ENCODE peak calls at places on chromosomes 3 and 15, in six cellular contexts. Y is DMS153; D is stimulated activated CD4-positive, alpha-beta T cell treated with anti-CD3 and anti-CD28 coated beads, TNF-alpha, amount 100 ng/mL, for 24 hours; X is activated CD4-positive, alpha-beta T cell treated with anti-CD3 and anti-CD28 coated beads, Interleukin-2, amount 50 U/mL, for 24 hours; I is iris pigment epithelial cell; K is ovary. Q is an unnamed sample.

GRCh38 chr15:76209948-76210347 is 101.3 kb downstream of the ETFA start:
- DNase-seq in I (no peak), Y (no peak), K (no peak), X (no peak), D (no peak), Q (no peak)

GRCh38 chr15:85071061-85071460 is 89.4 kb downstream of the PDE8A start:
- DNase-seq in Y (no peak), X (no peak), I (no peak), D (no peak), K (no peak), Q (no peak)

GRCh38 chr15:82933576-82933975 is 18.9 kb downstream of the HOMER2 start:
- DNase-seq in Y (no peak), K (no peak), X (no peak), I (no peak), D (peak), Q (no peak)

GRCh38 chr3:185549651-185550111 is 2.7 kb downstream of the LIPH start:
- DNase-seq in K (no peak), D (no peak), Y (no peak), X (no peak), I (peak), Q (no peak)

GRCh38 chr3:113261996-113262665 is 50.8 kb downstream of the BOC start:
- DNase-seq in X (no peak), K (no peak), Y (no peak), D (no peak), I (no peak), Q (no peak)

GRCh38 chr15:55816017-55816416 is 73.1 kb upstream of the PRTG start:
- DNase-seq in D (no peak), I (no peak), X (no peak), Y (no peak), K (no peak), Q (no peak)

GRCh38 chr15:89401636-89402252 is 67.1 kb upstream of the POLG start:
- DNase-seq in K (no peak), X (no peak), Y (no peak), I (peak), D (no peak), Q (no peak)

GRCh38 chr3:16910207-16910606 is 25.5 kb downstream of the PLCL2 start:
- DNase-seq in K (no peak), D (no peak), X (no peak), Y (no peak), I (no peak), Q (no peak)

GRCh38 chr3:128923607-128924385 is 44.4 kb downstream of the ACAD9 start:
- DNase-seq in K (no peak), X (no peak), Y (no peak), I (no peak), D (no peak), Q (no peak)

GRCh38 chr15:93189562-93189961 is 100.6 kb upstream of the RGMA start:
- DNase-seq in K (no peak), X (no peak), D (no peak), Y (no peak), I (no peak), Q (no peak)

GRCh38 chr15:71566226-71566625 is 244.1 kb upstream of the NR2E3 start:
- DNase-seq in I (no peak), D (no peak), K (no peak), X (no peak), Y (no peak), Q (no peak)

GRCh38 chr15:67120839-67121540 is 55.6 kb downstream of the SMAD3 start:
- DNase-seq in D (peak), Y (no peak), I (peak), X (peak), K (peak), Q (peak)

GRCh38 chr15:77840962-77841361 is 208.2 kb upstream of the LINGO1 start:
- DNase-seq in Y (no peak), D (no peak), K (no peak), I (peak), X (no peak), Q (no peak)

GRCh38 chr3:184485906-184486305 is 75.7 kb upstream of the EPHB3 start:
- DNase-seq in D (no peak), K (no peak), Y (no peak), I (no peak), X (no peak), Q (no peak)

GRCh38 chr3:196968233-196969000 is at the start of gene PIGZ:
- DNase-seq in D (peak), Y (no peak), I (peak), K (no peak), X (peak), Q (peak)

GRCh38 chr3:89032331-89033063 is 74.9 kb upstream of the EPHA3 start:
- DNase-seq in D (no peak), X (no peak), I (peak), K (no peak), Y (no peak), Q (no peak)

GRCh38 chr3:57971975-57972374 is 36.2 kb upstream of the FLNB start:
- DNase-seq in Y (no peak), I (no peak), K (no peak), X (no peak), D (no peak), Q (no peak)

GRCh38 chr3:180684807-180685206 is 5.5 kb upstream of the CCDC39 start:
- DNase-seq in D (no peak), X (no peak), I (no peak), Y (no peak), K (no peak), Q (no peak)

GRCh38 chr15:89071471-89071870 is 16.8 kb upstream of the ABHD2 start:
- DNase-seq in D (no peak), I (no peak), K (no peak), Y (no peak), X (no peak), Q (no peak)

GRCh38 chr3:36814071-36814717 is 49.8 kb upstream of the DCLK3 start:
- DNase-seq in K (no peak), I (no peak), Y (no peak), X (no peak), D (no peak), Q (no peak)

GRCh38 chr3:50330330-50330729 is 2.3 kb upstream of the TUSC2 start:
- DNase-seq in I (no peak), D (no peak), K (no peak), X (no peak), Y (no peak), Q (no peak)

GRCh38 chr3:184227481-184227935 is 1.9 kb upstream of the VWA5B2 start:
- DNase-seq in K (no peak), I (no peak), D (peak), X (peak), Y (no peak), Q (peak)